ENCODE peak calls at places on chromosomes 12 and 14, in ten cellular contexts. One of them, this sample, is unnamed.

GRCh38 chr12:28172434-28173030 is 17.7 kb upstream of the CCDC91 start:
- DNase-seq in EH: peak; percentile 72
- DNase-seq in effector memory CD4-positive, alpha-beta T cell: no peak
- DNase-seq in Right ventricle myocardium superior: no peak
- DNase-seq in GM23248: peak; percentile 86
- DNase-seq in effector CD4-positive, alpha-beta T cell: no peak
- DNase-seq in stimulated activated CD4-positive, alpha-beta T cell treated with anti-CD3 and anti-CD28 coated beads, TNF-alpha, amount 100 ng/mL, for 48 hours: no peak
- DNase-seq in breast epithelium: no peak
- DNase-seq in Kasumi-1: peak; percentile 72
- DNase-seq in SHP77: peak; percentile 59
- DNase-seq in this sample: no peak

GRCh38 chr14:22808388-22809209 is 6.6 kb downstream of the SLC7A7 start:
- DNase-seq in effector CD4-positive, alpha-beta T cell: no peak
- DNase-seq in effector memory CD4-positive, alpha-beta T cell: no peak
- DNase-seq in stimulated activated CD4-positive, alpha-beta T cell treated with anti-CD3 and anti-CD28 coated beads, TNF-alpha, amount 100 ng/mL, for 48 hours: no peak
- DNase-seq in EH: no peak
- DNase-seq in Right ventricle myocardium superior: no peak
- DNase-seq in breast epithelium: no peak
- DNase-seq in GM23248: no peak
- DNase-seq in SHP77: no peak
- DNase-seq in Kasumi-1: no peak
- DNase-seq in this sample: no peak

GRCh38 chr14:35387209-35387608 is 17.3 kb downstream of the NFKBIA start:
- DNase-seq in SHP77: no peak
- DNase-seq in Kasumi-1: no peak
- DNase-seq in effector memory CD4-positive, alpha-beta T cell: no peak
- DNase-seq in EH: no peak
- DNase-seq in breast epithelium: no peak
- DNase-seq in stimulated activated CD4-positive, alpha-beta T cell treated with anti-CD3 and anti-CD28 coated beads, TNF-alpha, amount 100 ng/mL, for 48 hours: no peak
- DNase-seq in GM23248: no peak
- DNase-seq in effector CD4-positive, alpha-beta T cell: no peak
- DNase-seq in Right ventricle myocardium superior: peak; percentile 3
- DNase-seq in this sample: no peak

GRCh38 chr12:10900972-10901371 is 8.4 kb downstream of the TAS2R13 start:
- DNase-seq in GM23248: no peak
- DNase-seq in Kasumi-1: no peak
- DNase-seq in effector memory CD4-positive, alpha-beta T cell: no peak
- DNase-seq in breast epithelium: no peak
- DNase-seq in SHP77: no peak
- DNase-seq in stimulated activated CD4-positive, alpha-beta T cell treated with anti-CD3 and anti-CD28 coated beads, TNF-alpha, amount 100 ng/mL, for 48 hours: no peak
- DNase-seq in Right ventricle myocardium superior: no peak
- DNase-seq in EH: no peak
- DNase-seq in effector CD4-positive, alpha-beta T cell: no peak
- DNase-seq in this sample: no peak

GRCh38 chr14:57957441-57957840 is 91.5 kb upstream of the SLC35F4 start:
- DNase-seq in SHP77: no peak
- DNase-seq in EH: no peak
- DNase-seq in Right ventricle myocardium superior: no peak
- DNase-seq in stimulated activated CD4-positive, alpha-beta T cell treated with anti-CD3 and anti-CD28 coated beads, TNF-alpha, amount 100 ng/mL, for 48 hours: no peak
- DNase-seq in effector CD4-positive, alpha-beta T cell: no peak
- DNase-seq in breast epithelium: no peak
- DNase-seq in effector memory CD4-positive, alpha-beta T cell: no peak
- DNase-seq in GM23248: no peak
- DNase-seq in Kasumi-1: no peak
- DNase-seq in this sample: no peak

GRCh38 chr14:76920572-76921175 is 94.5 kb downstream of the LRRC74A start:
- DNase-seq in breast epithelium: no peak
- DNase-seq in Right ventricle myocardium superior: no peak
- DNase-seq in Kasumi-1: peak; percentile 45
- DNase-seq in SHP77: peak; percentile 46
- DNase-seq in stimulated activated CD4-positive, alpha-beta T cell treated with anti-CD3 and anti-CD28 coated beads, TNF-alpha, amount 100 ng/mL, for 48 hours: no peak
- DNase-seq in EH: no peak
- DNase-seq in effector memory CD4-positive, alpha-beta T cell: no peak
- DNase-seq in effector CD4-positive, alpha-beta T cell: no peak
- DNase-seq in GM23248: peak; percentile 51
- DNase-seq in this sample: no peak

GRCh38 chr12:124713436-124714082 is 146.1 kb upstream of the NCOR2 start:
- DNase-seq in GM23248: peak; percentile 90
- DNase-seq in stimulated activated CD4-positive, alpha-beta T cell treated with anti-CD3 and anti-CD28 coated beads, TNF-alpha, amount 100 ng/mL, for 48 hours: peak; percentile 67
- DNase-seq in effector CD4-positive, alpha-beta T cell: peak; percentile 16
- DNase-seq in EH: peak; percentile 85
- DNase-seq in Right ventricle myocardium superior: no peak
- DNase-seq in effector memory CD4-positive, alpha-beta T cell: peak; percentile 8
- DNase-seq in SHP77: no peak
- DNase-seq in Kasumi-1: peak; percentile 58
- DNase-seq in breast epithelium: no peak
- DNase-seq in this sample: no peak

GRCh38 chr14:76894308-76894707 is 68.1 kb downstream of the LRRC74A start:
- DNase-seq in GM23248: no peak
- DNase-seq in EH: no peak
- DNase-seq in effector memory CD4-positive, alpha-beta T cell: no peak
- DNase-seq in Right ventricle myocardium superior: no peak
- DNase-seq in Kasumi-1: no peak
- DNase-seq in effector CD4-positive, alpha-beta T cell: no peak
- DNase-seq in stimulated activated CD4-positive, alpha-beta T cell treated with anti-CD3 and anti-CD28 coated beads, TNF-alpha, amount 100 ng/mL, for 48 hours: no peak
- DNase-seq in breast epithelium: no peak
- DNase-seq in SHP77: no peak
- DNase-seq in this sample: no peak

GRCh38 chr12:108046135-108046534 is 83.0 kb upstream of the WSCD2 start:
- DNase-seq in GM23248: no peak
- DNase-seq in EH: no peak
- DNase-seq in SHP77: peak; percentile 14
- DNase-seq in Right ventricle myocardium superior: no peak
- DNase-seq in Kasumi-1: no peak
- DNase-seq in effector memory CD4-positive, alpha-beta T cell: no peak
- DNase-seq in stimulated activated CD4-positive, alpha-beta T cell treated with anti-CD3 and anti-CD28 coated beads, TNF-alpha, amount 100 ng/mL, for 48 hours: no peak
- DNase-seq in effector CD4-positive, alpha-beta T cell: no peak
- DNase-seq in breast epithelium: no peak
- DNase-seq in this sample: no peak

GRCh38 chr14:102316048-102316745 is 3.3 kb upstream of the ZNF839 start:
- DNase-seq in Right ventricle myocardium superior: no peak
- DNase-seq in breast epithelium: no peak
- DNase-seq in EH: peak; percentile 20
- DNase-seq in GM23248: peak; percentile 29
- DNase-seq in SHP77: no peak
- DNase-seq in Kasumi-1: peak; percentile 51
- DNase-seq in effector memory CD4-positive, alpha-beta T cell: no peak
- DNase-seq in effector CD4-positive, alpha-beta T cell: peak; percentile 23
- DNase-seq in stimulated activated CD4-positive, alpha-beta T cell treated with anti-CD3 and anti-CD28 coated beads, TNF-alpha, amount 100 ng/mL, for 48 hours: no peak
- DNase-seq in this sample: no peak

GRCh38 chr14:76867536-76868452 is 41.6 kb downstream of the LRRC74A start:
- DNase-seq in SHP77: no peak
- DNase-seq in effector memory CD4-positive, alpha-beta T cell: no peak
- DNase-seq in Right ventricle myocardium superior: peak; percentile 71
- DNase-seq in breast epithelium: no peak
- DNase-seq in stimulated activated CD4-positive, alpha-beta T cell treated with anti-CD3 and anti-CD28 coated beads, TNF-alpha, amount 100 ng/mL, for 48 hours: no peak
- DNase-seq in effector CD4-positive, alpha-beta T cell: peak; percentile 15
- DNase-seq in Kasumi-1: peak; percentile 94
- DNase-seq in EH: no peak
- DNase-seq in GM23248: no peak
- DNase-seq in this sample: no peak

GRCh38 chr14:69048456-69048855 is 69.4 kb upstream of the ACTN1 start:
- DNase-seq in stimulated activated CD4-positive, alpha-beta T cell treated with anti-CD3 and anti-CD28 coated beads, TNF-alpha, amount 100 ng/mL, for 48 hours: no peak
- DNase-seq in Right ventricle myocardium superior: no peak
- DNase-seq in GM23248: no peak
- DNase-seq in SHP77: no peak
- DNase-seq in EH: no peak
- DNase-seq in breast epithelium: no peak
- DNase-seq in effector memory CD4-positive, alpha-beta T cell: no peak
- DNase-seq in Kasumi-1: no peak
- DNase-seq in effector CD4-positive, alpha-beta T cell: no peak
- DNase-seq in this sample: no peak

GRCh38 chr12:93634416-93634815 is 42.8 kb upstream of the CRADD start:
- DNase-seq in effector CD4-positive, alpha-beta T cell: no peak
- DNase-seq in Right ventricle myocardium superior: no peak
- DNase-seq in breast epithelium: no peak
- DNase-seq in EH: peak; percentile 35
- DNase-seq in stimulated activated CD4-positive, alpha-beta T cell treated with anti-CD3 and anti-CD28 coated beads, TNF-alpha, amount 100 ng/mL, for 48 hours: no peak
- DNase-seq in GM23248: peak; percentile 83
- DNase-seq in Kasumi-1: no peak
- DNase-seq in effector memory CD4-positive, alpha-beta T cell: no peak
- DNase-seq in SHP77: no peak
- DNase-seq in this sample: no peak

GRCh38 chr12:40911676-40912075 is 219.4 kb downstream of the CNTN1 start:
- DNase-seq in GM23248: no peak
- DNase-seq in EH: no peak
- DNase-seq in effector memory CD4-positive, alpha-beta T cell: no peak
- DNase-seq in effector CD4-positive, alpha-beta T cell: no peak
- DNase-seq in Kasumi-1: no peak
- DNase-seq in stimulated activated CD4-positive, alpha-beta T cell treated with anti-CD3 and anti-CD28 coated beads, TNF-alpha, amount 100 ng/mL, for 48 hours: no peak
- DNase-seq in SHP77: no peak
- DNase-seq in breast epithelium: no peak
- DNase-seq in Right ventricle myocardium superior: no peak
- DNase-seq in this sample: no peak

GRCh38 chr14:106436310-106436905 is 910.0 kb downstream of the TMEM121 start:
- DNase-seq in effector CD4-positive, alpha-beta T cell: peak; percentile 29
- DNase-seq in SHP77: peak; percentile 24
- DNase-seq in Right ventricle myocardium superior: peak; percentile 47
- DNase-seq in GM23248: peak; percentile 9
- DNase-seq in breast epithelium: no peak
- DNase-seq in EH: no peak
- DNase-seq in Kasumi-1: peak; percentile 32
- DNase-seq in effector memory CD4-positive, alpha-beta T cell: peak; percentile 45
- DNase-seq in stimulated activated CD4-positive, alpha-beta T cell treated with anti-CD3 and anti-CD28 coated beads, TNF-alpha, amount 100 ng/mL, for 48 hours: peak; percentile 29
- DNase-seq in this sample: peak; percentile 13

GRCh38 chr14:81269100-81269978 is 48.6 kb upstream of the GTF2A1 start:
- DNase-seq in effector memory CD4-positive, alpha-beta T cell: no peak
- DNase-seq in SHP77: peak; percentile 61
- DNase-seq in stimulated activated CD4-positive, alpha-beta T cell treated with anti-CD3 and anti-CD28 coated beads, TNF-alpha, amount 100 ng/mL, for 48 hours: no peak
- DNase-seq in breast epithelium: no peak
- DNase-seq in Right ventricle myocardium superior: no peak
- DNase-seq in GM23248: peak; percentile 75
- DNase-seq in Kasumi-1: peak; percentile 90
- DNase-seq in EH: peak; percentile 68
- DNase-seq in effector CD4-positive, alpha-beta T cell: no peak
- DNase-seq in this sample: peak; percentile 5

GRCh38 chr14:64745511-64746041 is 41.4 kb downstream of the PLEKHG3 start:
- DNase-seq in EH: peak; percentile 45
- DNase-seq in effector memory CD4-positive, alpha-beta T cell: no peak
- DNase-seq in stimulated activated CD4-positive, alpha-beta T cell treated with anti-CD3 and anti-CD28 coated beads, TNF-alpha, amount 100 ng/mL, for 48 hours: no peak
- DNase-seq in effector CD4-positive, alpha-beta T cell: no peak
- DNase-seq in GM23248: no peak
- DNase-seq in breast epithelium: no peak
- DNase-seq in SHP77: no peak
- DNase-seq in Kasumi-1: no peak
- DNase-seq in Right ventricle myocardium superior: no peak
- DNase-seq in this sample: no peak

GRCh38 chr12:124111006-124111405 is 138.0 kb downstream of the ZNF664 start:
- DNase-seq in effector memory CD4-positive, alpha-beta T cell: no peak
- DNase-seq in Right ventricle myocardium superior: no peak
- DNase-seq in breast epithelium: no peak
- DNase-seq in stimulated activated CD4-positive, alpha-beta T cell treated with anti-CD3 and anti-CD28 coated beads, TNF-alpha, amount 100 ng/mL, for 48 hours: no peak
- DNase-seq in GM23248: no peak
- DNase-seq in EH: no peak
- DNase-seq in SHP77: no peak
- DNase-seq in Kasumi-1: no peak
- DNase-seq in effector CD4-positive, alpha-beta T cell: no peak
- DNase-seq in this sample: no peak

GRCh38 chr12:59084758-59085383 is 164.6 kb upstream of the LRIG3 start:
- DNase-seq in stimulated activated CD4-positive, alpha-beta T cell treated with anti-CD3 and anti-CD28 coated beads, TNF-alpha, amount 100 ng/mL, for 48 hours: no peak
- DNase-seq in Kasumi-1: no peak
- DNase-seq in effector CD4-positive, alpha-beta T cell: no peak
- DNase-seq in breast epithelium: peak; percentile 51
- DNase-seq in SHP77: peak; percentile 58
- DNase-seq in Right ventricle myocardium superior: no peak
- DNase-seq in effector memory CD4-positive, alpha-beta T cell: no peak
- DNase-seq in EH: peak; percentile 83
- DNase-seq in GM23248: peak; percentile 65
- DNase-seq in this sample: no peak

GRCh38 chr14:32129124-32129523 is 52.0 kb downstream of the ARHGAP5 start:
- DNase-seq in Right ventricle myocardium superior: no peak
- DNase-seq in effector memory CD4-positive, alpha-beta T cell: no peak
- DNase-seq in Kasumi-1: no peak
- DNase-seq in stimulated activated CD4-positive, alpha-beta T cell treated with anti-CD3 and anti-CD28 coated beads, TNF-alpha, amount 100 ng/mL, for 48 hours: no peak
- DNase-seq in SHP77: no peak
- DNase-seq in effector CD4-positive, alpha-beta T cell: no peak
- DNase-seq in EH: peak; percentile 67
- DNase-seq in breast epithelium: no peak
- DNase-seq in GM23248: peak; percentile 77
- DNase-seq in this sample: no peak

GRCh38 chr14:39762576-39763401 is 330.6 kb upstream of the FBXO33 start:
- DNase-seq in Kasumi-1: no peak
- DNase-seq in effector memory CD4-positive, alpha-beta T cell: no peak
- DNase-seq in EH: no peak
- DNase-seq in breast epithelium: no peak
- DNase-seq in GM23248: no peak
- DNase-seq in Right ventricle myocardium superior: no peak
- DNase-seq in effector CD4-positive, alpha-beta T cell: no peak
- DNase-seq in stimulated activated CD4-positive, alpha-beta T cell treated with anti-CD3 and anti-CD28 coated beads, TNF-alpha, amount 100 ng/mL, for 48 hours: peak; percentile 18
- DNase-seq in SHP77: no peak
- DNase-seq in this sample: no peak

GRCh38 chr14:34038358-34039057 is 87.6 kb upstream of the EGLN3 start:
- DNase-seq in SHP77: no peak
- DNase-seq in Kasumi-1: no peak
- DNase-seq in EH: no peak
- DNase-seq in GM23248: no peak
- DNase-seq in Right ventricle myocardium superior: no peak
- DNase-seq in effector memory CD4-positive, alpha-beta T cell: no peak
- DNase-seq in stimulated activated CD4-positive, alpha-beta T cell treated with anti-CD3 and anti-CD28 coated beads, TNF-alpha, amount 100 ng/mL, for 48 hours: no peak
- DNase-seq in breast epithelium: no peak
- DNase-seq in effector CD4-positive, alpha-beta T cell: no peak
- DNase-seq in this sample: no peak

GRCh38 chr14:35929171-35929570 is 103.0 kb downstream of the BRMS1L start:
- DNase-seq in Kasumi-1: no peak
- DNase-seq in EH: no peak
- DNase-seq in breast epithelium: no peak
- DNase-seq in SHP77: no peak
- DNase-seq in effector CD4-positive, alpha-beta T cell: no peak
- DNase-seq in effector memory CD4-positive, alpha-beta T cell: no peak
- DNase-seq in GM23248: no peak
- DNase-seq in Right ventricle myocardium superior: no peak
- DNase-seq in stimulated activated CD4-positive, alpha-beta T cell treated with anti-CD3 and anti-CD28 coated beads, TNF-alpha, amount 100 ng/mL, for 48 hours: no peak
- DNase-seq in this sample: no peak

GRCh38 chr12:47808574-47809380 is 10.9 kb downstream of the HDAC7 start:
- DNase-seq in stimulated activated CD4-positive, alpha-beta T cell treated with anti-CD3 and anti-CD28 coated beads, TNF-alpha, amount 100 ng/mL, for 48 hours: peak; percentile 50
- DNase-seq in SHP77: no peak
- DNase-seq in effector CD4-positive, alpha-beta T cell: peak; percentile 45
- DNase-seq in effector memory CD4-positive, alpha-beta T cell: peak; percentile 39
- DNase-seq in Right ventricle myocardium superior: no peak
- DNase-seq in GM23248: peak; percentile 80
- DNase-seq in EH: peak; percentile 67
- DNase-seq in Kasumi-1: peak; percentile 59
- DNase-seq in breast epithelium: no peak
- DNase-seq in this sample: no peak

GRCh38 chr12:94762259-94762942 is 112.0 kb upstream of the TMCC3 start:
- DNase-seq in breast epithelium: no peak
- DNase-seq in effector CD4-positive, alpha-beta T cell: no peak
- DNase-seq in EH: no peak
- DNase-seq in SHP77: no peak
- DNase-seq in effector memory CD4-positive, alpha-beta T cell: no peak
- DNase-seq in Kasumi-1: no peak
- DNase-seq in GM23248: no peak
- DNase-seq in Right ventricle myocardium superior: no peak
- DNase-seq in stimulated activated CD4-positive, alpha-beta T cell treated with anti-CD3 and anti-CD28 coated beads, TNF-alpha, amount 100 ng/mL, for 48 hours: no peak
- DNase-seq in this sample: no peak

GRCh38 chr12:109827566-109828550 is 5.3 kb downstream of the TRPV4 start:
- DNase-seq in stimulated activated CD4-positive, alpha-beta T cell treated with anti-CD3 and anti-CD28 coated beads, TNF-alpha, amount 100 ng/mL, for 48 hours: no peak
- DNase-seq in GM23248: no peak
- DNase-seq in effector CD4-positive, alpha-beta T cell: no peak
- DNase-seq in SHP77: no peak
- DNase-seq in effector memory CD4-positive, alpha-beta T cell: no peak
- DNase-seq in EH: no peak
- DNase-seq in Right ventricle myocardium superior: peak; percentile 77
- DNase-seq in Kasumi-1: peak; percentile 66
- DNase-seq in breast epithelium: no peak
- DNase-seq in this sample: no peak

GRCh38 chr14:52730708-52731111 is 744 bp downstream of the STYX start:
- DNase-seq in effector memory CD4-positive, alpha-beta T cell: no peak
- DNase-seq in SHP77: no peak
- DNase-seq in GM23248: peak; percentile 64
- DNase-seq in breast epithelium: no peak
- DNase-seq in Kasumi-1: peak; percentile 63
- DNase-seq in effector CD4-positive, alpha-beta T cell: no peak
- DNase-seq in stimulated activated CD4-positive, alpha-beta T cell treated with anti-CD3 and anti-CD28 coated beads, TNF-alpha, amount 100 ng/mL, for 48 hours: no peak
- DNase-seq in Right ventricle myocardium superior: no peak
- DNase-seq in EH: peak; percentile 34
- DNase-seq in this sample: no peak

GRCh38 chr14:20743556-20743955 is 2.1 kb upstream of the EDDM3A start:
- DNase-seq in EH: no peak
- DNase-seq in Right ventricle myocardium superior: no peak
- DNase-seq in effector memory CD4-positive, alpha-beta T cell: no peak
- DNase-seq in effector CD4-positive, alpha-beta T cell: no peak
- DNase-seq in GM23248: no peak
- DNase-seq in stimulated activated CD4-positive, alpha-beta T cell treated with anti-CD3 and anti-CD28 coated beads, TNF-alpha, amount 100 ng/mL, for 48 hours: no peak
- DNase-seq in Kasumi-1: no peak
- DNase-seq in SHP77: no peak
- DNase-seq in breast epithelium: no peak
- DNase-seq in this sample: no peak